ENCODE peak calls at places on chromosome 15, in nine cellular contexts. U is effector CD4-positive, alpha-beta T cell; M is bronchial epithelial cell; Y is neural crest cell; R is EL; P is activated T-helper 1 cell treated with anti-CD3 and anti-CD28 coated beads, Interleukin-2, amount 50 U/mL, for 16 hours; E is T-helper 9 cell; B is Right ventricle myocardium inferior; K is uterus. H is an unnamed sample.

GRCh38 chr15:67307156-67307555 is 52.6 kb downstream of the IQCH start:
- DNase-seq in B (no peak), P (no peak), R (no peak), Y (no peak), E (no peak), U (no peak), M (peak), K (no peak), H (no peak)

GRCh38 chr15:79166311-79166955 is 75.9 kb upstream of the RASGRF1 start:
- DNase-seq in P (no peak), M (no peak), E (no peak), K (no peak), U (no peak), R (no peak), B (no peak), Y (no peak), H (no peak)

GRCh38 chr15:49898575-49899283 is 220.3 kb downstream of the ATP8B4 start:
- DNase-seq in Y (no peak), M (no peak), E (no peak), K (no peak), B (no peak), R (no peak), P (no peak), U (no peak), H (no peak)

GRCh38 chr15:71203573-71204444 is 88.5 kb downstream of the THSD4 start:
- DNase-seq in E (no peak), U (no peak), Y (no peak), M (no peak), R (no peak), B (no peak), P (no peak), K (no peak), H (no peak)

GRCh38 chr15:95446854-95447253 is 883.6 kb upstream of the NR2F2 start:
- DNase-seq in E (no peak), K (no peak), Y (no peak), U (no peak), B (no peak), R (no peak), P (no peak), M (no peak), H (no peak)

GRCh38 chr15:39788108-39788507 is 5.5 kb upstream of the FSIP1 start:
- DNase-seq in E (no peak), K (no peak), B (no peak), Y (no peak), M (no peak), U (no peak), R (peak), P (no peak), H (peak)

GRCh38 chr15:89654847-89655805 is at the start of gene KIF7:
- DNase-seq in P (no peak), M (no peak), E (no peak), K (peak), U (no peak), B (no peak), Y (peak), R (peak), H (peak)

GRCh38 chr15:22851513-22851912 is 13.0 kb downstream of the NIPA2 start:
- DNase-seq in M (no peak), R (no peak), Y (no peak), B (no peak), U (no peak), K (no peak), E (no peak), P (no peak), H (no peak)

GRCh38 chr15:39471791-39472190 is 109.1 kb upstream of the THBS1 start:
- DNase-seq in K (no peak), R (no peak), M (no peak), U (no peak), Y (no peak), P (no peak), E (no peak), B (no peak), H (no peak)

GRCh38 chr15:66045542-66045941 is 176.3 kb downstream of the RAB11A start:
- DNase-seq in K (no peak), Y (no peak), R (no peak), M (no peak), B (no peak), U (no peak), E (no peak), P (no peak), H (no peak)

GRCh38 chr15:72202302-72202701 is 4.7 kb upstream of the GRAMD2A start:
- DNase-seq in P (no peak), E (no peak), U (no peak), R (no peak), B (no peak), M (no peak), K (no peak), Y (no peak), H (no peak)

GRCh38 chr15:68344600-68344999 is 67.1 kb downstream of the FEM1B start:
- DNase-seq in R (no peak), M (peak), K (no peak), Y (no peak), E (no peak), U (no peak), P (no peak), B (no peak), H (no peak)

GRCh38 chr15:60591491-60592385 is 112.8 kb upstream of the ICE2 start:
- DNase-seq in K (peak), R (peak), E (peak), Y (peak), U (peak), B (peak), P (no peak), M (no peak), H (peak)

GRCh38 chr15:91224750-91225380 is 124.8 kb downstream of the SV2B start:
- DNase-seq in E (no peak), K (no peak), P (no peak), U (no peak), R (peak), M (peak), Y (peak), B (no peak), H (peak)

GRCh38 chr15:52496776-52497470 is 31.8 kb downstream of the MYO5A start:
- DNase-seq in Y (no peak), E (no peak), K (no peak), P (no peak), B (no peak), R (peak), M (peak), U (no peak), H (no peak)

GRCh38 chr15:75153084-75153483 is 48.6 kb upstream of the C15orf39 start:
- DNase-seq in R (peak), P (no peak), Y (no peak), K (no peak), B (no peak), E (no peak), U (no peak), M (peak), H (peak)

GRCh38 chr15:67085237-67085817 is 19.9 kb downstream of the SMAD3 start:
- DNase-seq in R (no peak), B (no peak), K (no peak), P (no peak), Y (no peak), E (no peak), U (no peak), M (no peak), H (no peak)

GRCh38 chr15:101664303-101664913 is 12.2 kb upstream of the TM2D3 start:
- DNase-seq in K (no peak), E (no peak), U (no peak), R (no peak), B (no peak), M (no peak), P (no peak), Y (no peak), H (no peak)

GRCh38 chr15:51623386-51623938 is 891 bp upstream of the DMXL2 start:
- DNase-seq in R (no peak), E (no peak), B (no peak), P (no peak), K (no peak), M (peak), Y (no peak), U (no peak), H (peak)

GRCh38 chr15:70608156-70608555 is 155.2 kb downstream of the UACA start:
- DNase-seq in Y (no peak), M (no peak), P (no peak), U (no peak), R (no peak), B (no peak), E (no peak), K (no peak), H (no peak)